ENCODE peak calls at places on chromosomes 11 and 22, in five cellular contexts. D is lower lobe of right lung, N is aorta, L is endodermal cell, Z is fibroblast of lung. E is an unnamed sample.

GRCh38 chr11:102518296-102519094 is 12.1 kb downstream of the MMP7 start:
- DNase-seq in L (no peak), N (no peak), Z (peak), D (no peak), E (no peak)

GRCh38 chr22:30181459-30182353 is 64.9 kb downstream of the LIF start:
- DNase-seq in Z (no peak), L (no peak), N (no peak), D (no peak), E (no peak)

GRCh38 chr11:11618973-11619435 is 2.8 kb downstream of the GALNT18 start:
- DNase-seq in N (no peak), D (no peak), Z (no peak), L (peak), E (no peak)

GRCh38 chr11:103619938-103620337 is 416.5 kb upstream of the DDI1 start:
- DNase-seq in L (no peak), N (no peak), D (no peak), Z (no peak), E (no peak)

GRCh38 chr22:46071451-46072029 is 78.8 kb upstream of the PPARA start:
- DNase-seq in D (peak), L (peak), Z (peak), N (peak), E (peak)

GRCh38 chr11:43738600-43739409 is 58.3 kb downstream of the HSD17B12 start:
- DNase-seq in Z (peak), D (no peak), L (no peak), N (no peak), E (peak)

GRCh38 chr11:42170601-42171000 is 711.1 kb upstream of the LRRC4C start:
- DNase-seq in L (no peak), N (no peak), D (no peak), Z (peak), E (peak)

GRCh38 chr11:128745296-128746183 is 51.7 kb downstream of the FLI1 start:
- DNase-seq in Z (peak), L (no peak), N (no peak), D (no peak), E (no peak)

GRCh38 chr22:19870153-19871022 is 15.7 kb upstream of the GNB1L start:
- DNase-seq in Z (no peak), D (peak), L (peak), N (peak), E (no peak)

GRCh38 chr11:101870510-101870909 is 44.3 kb upstream of the CEP126 start:
- DNase-seq in D (no peak), L (no peak), N (no peak), Z (peak), E (peak)

GRCh38 chr22:22520020-22520656 is at the start of gene ZNF280A:
- DNase-seq in D (no peak), L (peak), N (no peak), Z (no peak), E (peak)

GRCh38 chr22:20086101-20086599 is 6.1 kb downstream of the DGCR8 start:
- DNase-seq in Z (no peak), L (no peak), D (peak), N (peak), E (no peak)

GRCh38 chr22:37340331-37341262 is 58.3 kb downstream of the CYTH4 start:
- DNase-seq in N (no peak), D (no peak), L (peak), Z (no peak), E (no peak)

DNA sequence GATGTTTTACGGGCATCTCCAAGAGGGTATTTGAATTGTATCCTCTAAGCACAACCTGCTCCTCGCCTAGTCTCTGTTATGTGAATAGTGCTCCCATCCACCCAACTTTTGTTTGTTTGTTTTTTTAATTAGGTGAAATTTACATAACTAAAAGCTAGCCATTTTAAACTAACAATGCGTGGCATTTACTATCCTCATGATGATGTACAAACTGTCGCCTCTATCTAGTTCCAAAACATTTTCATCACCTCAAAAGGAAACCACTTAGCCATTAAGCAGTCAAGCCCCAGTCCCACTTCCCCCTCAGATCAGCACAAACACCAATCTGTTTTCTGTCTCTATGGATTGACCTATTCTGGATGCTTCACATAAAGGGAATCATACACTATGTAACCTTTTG is 3.9 kb downstream of the SYN3 start:
- DNase-seq in Z (no peak), D (no peak), L (no peak), N (no peak), E (no peak)
- H3K4me3 ChIP-seq in Z (no peak), D (no peak), L (peak), N (no peak), E (no peak)

DNA sequence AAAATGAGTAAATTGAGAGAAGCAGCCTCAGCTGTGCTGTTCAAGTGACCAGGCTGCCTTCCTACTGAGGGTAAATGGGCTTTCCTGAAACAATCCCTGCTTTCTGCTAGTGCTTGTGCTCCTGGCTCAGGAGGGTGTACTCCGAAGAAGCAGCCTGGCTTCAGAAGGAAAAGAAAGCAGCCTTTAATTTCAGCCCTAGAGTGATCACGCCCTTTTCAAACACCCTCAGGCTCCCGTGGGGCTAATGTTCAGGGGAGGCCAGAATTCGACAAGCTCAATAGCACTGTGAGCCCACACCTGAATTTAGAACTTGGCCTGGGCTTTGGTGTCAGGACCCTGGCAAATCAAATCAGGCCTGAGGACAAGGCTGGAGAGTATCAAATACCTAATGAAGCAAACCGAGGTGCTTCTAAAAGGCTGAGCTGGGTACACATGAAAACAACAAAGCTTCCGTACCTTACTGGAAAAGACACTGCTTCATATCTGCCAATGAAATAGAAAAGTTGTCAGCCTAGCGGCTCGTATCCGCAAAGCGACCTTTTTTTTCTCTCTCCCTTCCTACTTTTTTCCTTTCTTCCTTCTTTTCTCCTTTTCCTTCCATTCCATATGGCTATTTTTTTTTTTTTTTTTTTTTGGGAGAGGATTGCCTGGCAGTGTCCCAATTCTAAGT is 387.8 kb downstream of the SOX6 start:
- DNase-seq in Z (peak), D (no peak), N (no peak), L (peak), E (no peak)
- H3K4me3 ChIP-seq in Z (no peak), D (no peak), N (no peak), L (no peak), E (no peak)

GRCh38 chr11:27469333-27469680 is 3.3 kb downstream of the LGR4 start:
- DNase-seq in D (no peak), L (no peak), Z (no peak), N (no peak), E (no peak)
- H3K4me3 ChIP-seq in D (no peak), L (peak), Z (no peak), N (no peak), E (no peak)

GRCh38 chr11:8167796-8168195 is 1.0 kb downstream of the RIC3 start:
- DNase-seq in Z (peak), D (no peak), L (no peak), N (no peak), E (no peak)

GRCh38 chr11:8168485-8169257 is at the start of gene RIC3:
- DNase-seq in D (peak), N (peak), Z (no peak), L (peak), E (no peak)
- H3K4me3 ChIP-seq in D (peak), N (peak), Z (no peak), L (peak), E (no peak)

DNA sequence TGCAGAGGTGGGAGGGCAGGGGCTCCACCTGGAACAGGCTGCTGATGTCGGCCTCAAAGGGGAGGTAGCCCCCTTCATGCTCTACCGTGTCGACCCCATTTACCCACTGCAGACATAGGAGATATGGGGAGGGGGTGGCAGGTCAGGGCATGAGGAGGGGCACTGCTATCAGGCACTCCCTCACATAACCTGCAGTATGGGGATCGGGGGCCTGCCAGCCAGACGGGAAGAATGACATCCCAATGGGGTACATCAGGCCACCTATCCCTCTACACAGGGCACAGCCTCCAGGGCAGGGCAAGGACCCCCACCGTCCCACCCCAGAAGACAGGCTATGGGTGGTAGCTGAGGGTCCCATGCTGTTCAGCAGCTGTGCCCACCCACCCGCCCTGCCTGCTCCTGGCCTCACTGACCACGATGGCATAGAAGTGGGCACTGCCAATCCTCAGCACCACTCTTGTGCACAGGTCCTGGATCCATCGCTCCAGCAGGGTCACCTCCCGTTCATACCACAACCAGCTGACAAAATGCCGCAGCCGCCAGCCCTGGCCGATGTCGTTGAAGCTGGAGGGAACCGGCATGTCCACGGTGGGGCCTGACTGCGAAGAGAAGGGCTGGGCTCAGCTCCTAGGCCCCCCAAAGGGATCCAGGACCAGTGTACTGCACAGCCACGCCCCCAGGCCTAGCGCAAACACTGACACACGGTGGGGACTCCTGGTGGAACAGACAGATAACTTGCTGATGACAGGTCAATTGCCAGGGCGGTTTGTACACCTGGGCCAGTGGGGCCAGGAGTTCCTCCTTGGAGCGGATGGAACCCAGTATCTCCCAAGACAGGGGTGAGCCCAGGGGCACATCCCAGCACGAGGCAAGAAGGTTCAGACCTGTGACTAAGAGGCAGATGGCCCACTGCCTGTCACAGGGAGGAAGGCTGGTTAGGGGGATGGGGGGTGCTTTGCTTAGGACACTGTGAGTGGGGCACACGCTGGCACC is 24.1 kb downstream of the RGL4 start:
- DNase-seq in Z (no peak), N (no peak), D (no peak), L (no peak), E (no peak)
- H3K4me3 ChIP-seq in Z (no peak), N (no peak), D (no peak), L (no peak), E (no peak)

DNA sequence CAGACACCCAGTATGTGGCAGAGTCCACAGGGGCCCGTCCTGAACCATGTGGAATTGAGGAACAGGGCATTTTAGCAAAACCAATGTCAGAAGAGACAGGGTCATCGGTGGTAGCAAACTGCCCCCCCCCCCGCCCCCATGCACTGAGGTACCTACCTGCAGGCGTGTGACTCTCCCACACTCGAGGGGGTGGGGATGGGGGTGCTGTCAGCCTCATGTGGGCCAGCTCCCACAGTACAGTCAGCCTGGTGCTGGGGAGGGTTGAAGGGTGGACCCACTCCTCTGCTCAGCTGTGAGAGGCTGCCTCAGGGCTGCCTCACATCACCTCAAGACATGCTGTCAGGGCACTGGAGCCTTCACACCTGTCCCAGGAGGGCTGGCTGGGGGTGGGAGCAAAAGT is 10.7 kb upstream of the SUSD2 start:
- DNase-seq in D (no peak), N (no peak), L (no peak), Z (no peak), E (no peak)
- H3K4me3 ChIP-seq in D (no peak), N (no peak), L (no peak), Z (no peak), E (no peak)

GRCh38 chr11:61273151-61274078 is 21.7 kb downstream of the VWCE start:
- DNase-seq in L (no peak), N (no peak), Z (no peak), D (peak), E (no peak)
- H3K4me3 ChIP-seq in L (no peak), N (no peak), Z (no peak), D (no peak), E (no peak)